ENCODE peak calls at places on chromosomes 1 and 21, in eight cellular contexts. T is naive thymus-derived CD4-positive, alpha-beta T cell; N is hepatocyte; G is HL-60; M is fibroblast of lung; U is tibial nerve; H is aorta; K is heart right ventricle. P is an unnamed sample.

GRCh38 chr1:77037990-77038389 is 170.7 kb downstream of the ST6GALNAC5 start:
- DNase-seq in T (no peak), N (no peak), G (no peak), M (peak), U (no peak), H (no peak), K (no peak), P (no peak)

GRCh38 chr1:28592314-28593071 is 428 bp downstream of the RAB42 start:
- DNase-seq in T (no peak), N (peak), G (no peak), M (no peak), U (no peak), H (peak), K (peak), P (no peak)

GRCh38 chr21:34544032-34544496 is 32.1 kb upstream of the KCNE1 start:
- DNase-seq in T (peak), N (peak), G (peak), M (peak), U (peak), H (no peak), K (no peak), P (peak)

GRCh38 chr1:83846138-83846537 is 152.8 kb downstream of the TTLL7 start:
- DNase-seq in T (no peak), N (no peak), G (no peak), M (no peak), U (no peak), H (no peak), K (no peak), P (no peak)

GRCh38 chr1:21638531-21639341 is 30.4 kb downstream of the RAP1GAP start:
- DNase-seq in T (no peak), N (peak), G (no peak), M (peak), U (no peak), H (no peak), K (no peak), P (peak)

GRCh38 chr1:109762039-109762585 is 1.6 kb downstream of the EPS8L3 start:
- DNase-seq in T (no peak), N (no peak), G (no peak), M (no peak), U (no peak), H (peak), K (no peak), P (no peak)

GRCh38 chr1:192807968-192808587 is 761 bp upstream of the RGS2 start:
- DNase-seq in T (peak), N (peak), G (no peak), M (peak), U (no peak), H (no peak), K (no peak), P (no peak)

GRCh38 chr1:229004227-229004833 is 266.6 kb upstream of the RAB4A start:
- DNase-seq in T (no peak), N (no peak), G (no peak), M (no peak), U (no peak), H (no peak), K (no peak), P (no peak)

GRCh38 chr21:31340942-31341487 is 3.0 kb downstream of the TIAM1 start:
- DNase-seq in T (no peak), N (no peak), G (no peak), M (no peak), U (no peak), H (no peak), K (no peak), P (no peak)

GRCh38 chr1:236489710-236490377 is 33.9 kb upstream of the LGALS8 start:
- DNase-seq in T (peak), N (peak), G (no peak), M (peak), U (peak), H (no peak), K (no peak), P (peak)

GRCh38 chr1:88847618-88848017 is 43.7 kb downstream of the GTF2B start:
- DNase-seq in T (no peak), N (no peak), G (no peak), M (no peak), U (no peak), H (no peak), K (no peak), P (peak)

GRCh38 chr1:201405484-201405831 is 6.3 kb upstream of the LAD1 start:
- DNase-seq in T (no peak), N (peak), G (no peak), M (peak), U (no peak), H (no peak), K (no peak), P (no peak)

GRCh38 chr1:184212649-184213314 is 161.3 kb downstream of the TSEN15 start:
- DNase-seq in T (no peak), N (peak), G (no peak), M (peak), U (no peak), H (no peak), K (no peak), P (no peak)

GRCh38 chr1:94416901-94417701 is 1.1 kb upstream of the ABCD3 start:
- DNase-seq in T (no peak), N (peak), G (no peak), M (peak), U (peak), H (no peak), K (no peak), P (peak)

GRCh38 chr1:54357967-54358366 is 48.2 kb downstream of the SSBP3 start:
- DNase-seq in T (no peak), N (no peak), G (no peak), M (no peak), U (no peak), H (no peak), K (no peak), P (no peak)

GRCh38 chr1:209433649-209434031 is 149.9 kb upstream of the CAMK1G start:
- DNase-seq in T (no peak), N (no peak), G (no peak), M (peak), U (no peak), H (no peak), K (no peak), P (no peak)

GRCh38 chr1:154404511-154404931 is 622 bp upstream of the IL6R start:
- DNase-seq in T (no peak), N (no peak), G (no peak), M (no peak), U (no peak), H (peak), K (no peak), P (no peak)

GRCh38 chr1:56204206-56204605 is 375.2 kb downstream of the PLPP3 start:
- DNase-seq in T (no peak), N (no peak), G (no peak), M (no peak), U (no peak), H (no peak), K (no peak), P (no peak)

GRCh38 chr1:67052741-67053534 is 1.0 kb downstream of the SLC35D1 start:
- DNase-seq in T (peak), N (peak), G (no peak), M (peak), U (peak), H (peak), K (peak), P (peak)
- H3K27ac ChIP-seq in T (peak), N (peak), G (peak), M (peak), U (peak), H (peak), K (peak), P (no peak)

GRCh38 chr1:150560576-150560975 is 11.4 kb downstream of the ADAMTSL4 start:
- DNase-seq in T (no peak), N (no peak), G (no peak), M (no peak), U (no peak), H (no peak), K (no peak), P (no peak)
- H3K27ac ChIP-seq in T (peak), N (peak), G (no peak), M (peak), U (peak), H (peak), K (peak), P (no peak)

DNA sequence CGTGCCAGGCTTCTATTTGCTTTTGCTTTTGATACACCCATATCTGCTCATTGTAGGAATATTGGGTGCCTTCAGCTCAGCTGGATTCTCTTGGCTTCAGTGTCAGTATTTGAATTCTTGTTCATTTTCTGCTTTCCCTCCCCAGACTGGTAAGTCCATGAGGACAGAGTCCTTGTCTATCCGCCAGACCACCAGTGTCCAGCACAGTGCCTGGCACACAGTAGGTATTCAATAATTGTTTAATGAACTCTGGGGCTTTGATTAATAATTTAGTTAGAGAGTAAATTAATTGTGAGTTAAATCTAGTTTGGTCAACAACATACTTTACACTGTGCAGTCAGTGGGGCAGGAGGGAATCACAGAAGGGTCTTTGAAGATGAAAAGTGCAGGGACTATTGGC is 119.0 kb upstream of the JUN start:
- DNase-seq in T (no peak), N (no peak), G (no peak), M (no peak), U (no peak), H (no peak), K (no peak), P (no peak)
- H3K27ac ChIP-seq in T (no peak), N (peak), G (no peak), M (peak), U (peak), H (peak), K (peak), P (peak)

GRCh38 chr1:6672558-6672957 is 29.1 kb downstream of the DNAJC11 start:
- DNase-seq in T (no peak), N (peak), G (no peak), M (no peak), U (no peak), H (no peak), K (peak), P (no peak)

GRCh38 chr1:6666696-6667095 is 34.9 kb downstream of the DNAJC11 start:
- DNase-seq in T (no peak), N (no peak), G (no peak), M (no peak), U (no peak), H (no peak), K (no peak), P (no peak)

GRCh38 chr1:6668503-6668902 is 33.1 kb downstream of the DNAJC11 start:
- DNase-seq in T (no peak), N (no peak), G (no peak), M (no peak), U (no peak), H (no peak), K (no peak), P (no peak)

GRCh38 chr1:6667139-6667538 is 34.5 kb downstream of the DNAJC11 start:
- DNase-seq in T (no peak), N (no peak), G (no peak), M (no peak), U (no peak), H (no peak), K (no peak), P (no peak)
- H3K27ac ChIP-seq in T (no peak), N (no peak), G (no peak), M (no peak), U (no peak), H (no peak), K (peak), P (no peak)

GRCh38 chr1:185438936-185439335 is 121.9 kb upstream of the IVNS1ABP start:
- DNase-seq in T (no peak), N (no peak), G (no peak), M (peak), U (no peak), H (no peak), K (no peak), P (no peak)

GRCh38 chr1:185441608-185442007 is 124.6 kb upstream of the IVNS1ABP start:
- DNase-seq in T (no peak), N (peak), G (no peak), M (peak), U (no peak), H (no peak), K (no peak), P (peak)

GRCh38 chr1:185442065-185442464 is 125.0 kb upstream of the IVNS1ABP start:
- DNase-seq in T (no peak), N (no peak), G (no peak), M (peak), U (no peak), H (no peak), K (no peak), P (no peak)

GRCh38 chr1:185439727-185440415 is 122.8 kb upstream of the IVNS1ABP start:
- DNase-seq in T (no peak), N (peak), G (no peak), M (peak), U (no peak), H (no peak), K (no peak), P (no peak)

DNA sequence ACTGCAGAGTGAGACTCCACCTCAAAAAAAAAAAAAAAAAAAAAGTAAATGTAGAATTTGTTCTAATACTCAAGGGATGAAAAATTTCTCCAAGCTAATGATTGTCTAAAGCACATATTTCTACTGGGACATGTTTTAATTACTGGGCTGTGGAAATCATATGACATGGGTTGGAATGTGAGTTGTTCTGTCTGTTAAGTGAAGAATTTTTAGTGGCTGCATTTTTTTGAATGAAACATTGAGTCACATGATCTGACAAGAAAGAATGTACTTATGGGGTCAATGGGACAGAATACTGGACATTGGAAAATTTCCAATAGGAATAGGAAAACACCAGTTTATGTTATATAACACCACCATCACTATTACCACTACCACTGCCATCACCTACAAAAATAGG is 123.8 kb upstream of the IVNS1ABP start:
- DNase-seq in T (no peak), N (peak), G (no peak), M (peak), U (no peak), H (no peak), K (no peak), P (no peak)
- H3K27ac ChIP-seq in T (no peak), N (peak), G (no peak), M (no peak), U (no peak), H (no peak), K (no peak), P (no peak)

DNA sequence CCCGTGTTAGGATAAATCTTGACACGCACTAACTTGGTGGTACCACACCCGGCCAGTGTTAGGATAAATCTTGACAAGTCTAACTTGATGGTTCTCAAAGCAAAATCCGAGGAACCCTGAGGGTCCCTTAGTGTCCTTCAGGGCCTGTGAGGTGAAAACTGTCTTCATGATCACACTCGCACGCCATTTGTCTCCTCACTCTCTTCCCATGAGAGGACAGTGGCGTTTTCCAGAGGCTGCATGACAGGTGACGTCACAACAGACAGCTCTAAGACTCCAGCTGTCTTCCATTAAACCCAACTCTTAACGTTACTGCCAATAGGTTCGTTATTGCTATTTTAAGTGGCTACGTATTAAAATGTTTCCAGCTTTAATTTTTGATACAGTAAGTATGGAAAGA is 13.8 kb downstream of the CFAP74 start:
- DNase-seq in T (no peak), N (no peak), G (no peak), M (no peak), U (no peak), H (no peak), K (no peak), P (no peak)
- H3K27ac ChIP-seq in T (no peak), N (peak), G (no peak), M (no peak), U (peak), H (no peak), K (peak), P (no peak)

DNA sequence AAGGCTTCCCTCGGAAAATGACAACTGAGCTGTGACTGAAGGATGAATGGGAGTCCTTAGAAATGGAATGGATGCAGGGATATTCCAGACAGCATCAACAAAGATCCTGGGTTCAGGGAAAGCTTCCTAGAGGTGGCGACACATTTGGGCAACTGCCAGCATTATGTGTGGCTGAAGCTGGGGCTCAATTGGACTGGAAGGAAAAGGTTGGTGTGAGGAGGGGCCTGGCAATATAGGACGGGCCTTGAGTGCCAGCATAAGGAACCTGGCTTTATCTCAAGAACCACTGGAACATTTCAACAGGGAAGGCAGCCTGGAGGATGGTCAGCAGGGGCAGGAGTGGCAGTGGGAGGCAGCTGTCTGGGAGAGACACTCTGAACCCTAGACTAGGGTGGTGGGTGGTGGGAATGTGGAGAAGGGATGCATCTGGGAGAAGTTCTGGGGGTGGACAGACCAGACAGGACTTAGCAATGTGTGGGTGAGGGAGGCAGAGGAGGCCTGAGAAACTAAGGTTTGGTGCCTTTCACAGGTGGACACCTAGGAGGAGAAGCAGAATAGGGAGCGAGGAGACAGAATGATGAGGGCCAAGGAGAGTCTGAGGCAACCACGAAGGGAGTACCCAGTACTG is 3.5 kb downstream of the SH3BGRL3 start:
- DNase-seq in T (no peak), N (no peak), G (no peak), M (no peak), U (no peak), H (no peak), K (no peak), P (no peak)
- H3K27ac ChIP-seq in T (peak), N (no peak), G (no peak), M (peak), U (peak), H (no peak), K (no peak), P (no peak)

GRCh38 chr21:37817242-37817641 is 99.0 kb downstream of the KCNJ6 start:
- DNase-seq in T (no peak), N (no peak), G (no peak), M (no peak), U (no peak), H (no peak), K (no peak), P (no peak)

GRCh38 chr21:37819372-37819771 is 96.9 kb downstream of the KCNJ6 start:
- DNase-seq in T (no peak), N (no peak), G (no peak), M (no peak), U (no peak), H (no peak), K (no peak), P (no peak)

GRCh38 chr21:37811711-37812110 is 104.5 kb downstream of the KCNJ6 start:
- DNase-seq in T (no peak), N (no peak), G (no peak), M (no peak), U (no peak), H (no peak), K (no peak), P (no peak)

DNA sequence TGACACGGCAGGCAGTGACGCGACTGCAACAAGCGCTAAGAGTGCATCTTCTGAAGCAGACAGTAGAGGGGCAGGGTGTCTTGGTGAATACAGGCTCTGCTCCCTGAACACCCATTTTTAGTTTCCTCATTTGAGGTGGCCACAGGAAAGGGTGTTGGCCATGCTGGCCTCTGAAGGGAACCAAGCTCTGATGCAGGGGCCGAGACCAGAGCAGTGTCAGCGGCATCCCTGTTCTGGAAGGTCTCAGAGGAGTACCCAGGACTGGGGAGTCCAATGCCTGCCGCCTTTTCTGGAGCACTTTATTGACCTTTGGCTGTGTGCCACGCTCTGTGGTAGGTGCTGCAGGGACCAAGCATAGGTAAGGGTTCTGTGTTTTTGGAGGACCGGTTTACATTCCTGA is 100.4 kb downstream of the KCNJ6 start:
- DNase-seq in T (no peak), N (no peak), G (no peak), M (no peak), U (no peak), H (no peak), K (no peak), P (no peak)
- H3K27ac ChIP-seq in T (no peak), N (no peak), G (no peak), M (no peak), U (no peak), H (no peak), K (no peak), P (no peak)

GRCh38 chr1:115170396-115170795 is 81.1 kb upstream of the TSPAN2 start:
- DNase-seq in T (no peak), N (no peak), G (no peak), M (no peak), U (no peak), H (no peak), K (no peak), P (no peak)
- H3K27ac ChIP-seq in T (no peak), N (peak), G (no peak), M (no peak), U (peak), H (no peak), K (no peak), P (no peak)

P was measured in SJCRH30.